ENCODE peak calls at places on chromosomes 13 and 19, in seven cellular contexts. K is foreskin keratinocyte; T is CD8-positive, alpha-beta memory T cell; O is thoracic aorta; F is IMR-90; M is cardiac muscle cell; R is right lobe of liver. E is an unnamed sample.
A peak's percentile ranks its signal among the peaks of the same experiment; 100 is the strongest.

GRCh38 chr13:27362064-27362751 is 62.2 kb upstream of the GTF3A start:
- DNase-seq in M (peak; percentile 93), R (peak; percentile 87), K (peak; percentile 41), F (peak; percentile 71), O (peak; percentile 45), T (peak; percentile 73), E (peak; percentile 92)

GRCh38 chr13:52159159-52159982 is at the start of gene NEK3:
- DNase-seq in M (peak; percentile 75), K (peak; percentile 46), O (peak; percentile 17), F (peak; percentile 56), T (peak; percentile 46), R (peak; percentile 83), E (peak; percentile 57)

GRCh38 chr13:72567566-72567965 is 159.9 kb downstream of the MZT1 start:
- DNase-seq in T (no peak), F (no peak), M (no peak), K (no peak), O (no peak), R (no peak), E (no peak)

GRCh38 chr19:41031926-41032325 is 40.8 kb downstream of the CYP2B6 start:
- DNase-seq in M (peak; percentile 0), T (no peak), R (no peak), O (no peak), K (peak; percentile 23), F (no peak), E (no peak)

GRCh38 chr19:48490980-48491792 is 20.4 kb downstream of the LMTK3 start:
- DNase-seq in F (no peak), T (peak; percentile 58), K (no peak), R (no peak), O (no peak), M (peak; percentile 65), E (peak; percentile 76)

GRCh38 chr13:59463023-59463422 is 700.7 kb downstream of the DIAPH3 start:
- DNase-seq in T (no peak), F (no peak), O (no peak), K (no peak), R (no peak), M (no peak), E (no peak)

GRCh38 chr13:21006141-21007005 is 55.0 kb downstream of the LATS2 start:
- DNase-seq in F (no peak), K (no peak), M (no peak), O (no peak), R (peak; percentile 15), T (no peak), E (no peak)

GRCh38 chr13:39913928-39914327 is 258.5 kb downstream of the COG6 start:
- DNase-seq in K (peak; percentile 83), T (no peak), O (no peak), R (no peak), F (no peak), M (no peak), E (no peak)

GRCh38 chr19:46355234-46355990 is 8.5 kb downstream of the PPP5C start:
- DNase-seq in M (no peak), R (peak; percentile 85), T (no peak), O (no peak), K (no peak), F (no peak), E (no peak)

GRCh38 chr19:9836021-9836420 is 903 bp downstream of the PIN1 start:
- DNase-seq in M (peak; percentile 4), T (no peak), R (no peak), F (peak; percentile 43), O (no peak), K (no peak), E (no peak)

GRCh38 chr19:32459199-32459865 is 53.8 kb downstream of the DPY19L3 start:
- DNase-seq in O (no peak), K (no peak), M (no peak), F (no peak), T (no peak), R (no peak), E (no peak)

GRCh38 chr19:47779524-47780214 is 1.2 kb downstream of the SELENOW start:
- DNase-seq in R (no peak), K (no peak), T (no peak), F (no peak), M (peak; percentile 94), O (peak; percentile 52), E (no peak)

GRCh38 chr19:3507371-3508120 is 1.4 kb downstream of the FZR1 start:
- DNase-seq in O (no peak), M (peak; percentile 28), K (no peak), T (no peak), F (no peak), R (no peak), E (no peak)

GRCh38 chr19:7928741-7929701 is 3.1 kb upstream of the CTXN1 start:
- DNase-seq in K (peak; percentile 81), R (peak; percentile 54), F (peak; percentile 88), O (no peak), M (peak; percentile 49), T (peak; percentile 79), E (peak; percentile 32)

GRCh38 chr19:2477141-2477710 is 1.3 kb downstream of the GADD45B start:
- DNase-seq in R (peak; percentile 73), O (no peak), T (no peak), M (peak; percentile 49), K (peak; percentile 56), F (peak; percentile 34), E (peak; percentile 56)

GRCh38 chr13:112177459-112177858 is 110.5 kb downstream of the SOX1 start:
- DNase-seq in R (no peak), O (no peak), K (no peak), T (no peak), M (no peak), F (no peak), E (no peak)

GRCh38 chr13:72864142-72865035 is 82.5 kb downstream of the PIBF1 start:
- DNase-seq in F (peak; percentile 69), O (no peak), T (no peak), K (no peak), R (no peak), M (no peak), E (no peak)

GRCh38 chr19:20250627-20251026 is 83.6 kb downstream of the ZNF486 start:
- DNase-seq in O (no peak), R (no peak), F (no peak), M (no peak), T (no peak), K (no peak), E (no peak)

GRCh38 chr19:5287066-5287465 is 53.5 kb downstream of the PTPRS start:
- DNase-seq in O (no peak), K (no peak), T (no peak), R (no peak), M (no peak), F (no peak), E (no peak)

GRCh38 chr19:42325896-42326771 is 699 bp downstream of the MEGF8 start:
- DNase-seq in T (peak; percentile 37), O (no peak), K (no peak), R (no peak), M (peak; percentile 46), F (no peak), E (peak; percentile 81)

GRCh38 chr13:110251227-110251791 is 55.6 kb downstream of the COL4A1 start:
- DNase-seq in F (no peak), M (no peak), O (no peak), K (no peak), R (no peak), T (no peak), E (no peak)

GRCh38 chr13:110254151-110254679 is 52.7 kb downstream of the COL4A1 start:
- DNase-seq in O (no peak), K (no peak), M (no peak), R (no peak), F (peak; percentile 46), T (no peak), E (no peak)

GRCh38 chr13:110257408-110257807 is 49.5 kb downstream of the COL4A1 start:
- DNase-seq in O (no peak), R (no peak), F (no peak), M (no peak), T (no peak), K (no peak), E (no peak)

GRCh38 chr13:110256126-110256905 is 50.6 kb downstream of the COL4A1 start:
- DNase-seq in M (no peak), O (no peak), T (no peak), F (no peak), K (no peak), R (no peak), E (no peak)

GRCh38 chr13:110254751-110255553 is 52.0 kb downstream of the COL4A1 start:
- DNase-seq in O (no peak), F (peak; percentile 50), R (no peak), T (no peak), K (no peak), M (no peak), E (no peak)
- H3K4me1 ChIP-seq in O (peaks cover 49% of the 10 kb centered on the region), F (peaks cover 35% of the 10 kb centered on the region), R (no peaks in the 10 kb centered on the region), T (no peaks in the 10 kb centered on the region), K (peaks cover 29% of the 10 kb centered on the region), M (no peaks in the 10 kb centered on the region), E (peaks cover 10% of the 10 kb centered on the region)

DNA sequence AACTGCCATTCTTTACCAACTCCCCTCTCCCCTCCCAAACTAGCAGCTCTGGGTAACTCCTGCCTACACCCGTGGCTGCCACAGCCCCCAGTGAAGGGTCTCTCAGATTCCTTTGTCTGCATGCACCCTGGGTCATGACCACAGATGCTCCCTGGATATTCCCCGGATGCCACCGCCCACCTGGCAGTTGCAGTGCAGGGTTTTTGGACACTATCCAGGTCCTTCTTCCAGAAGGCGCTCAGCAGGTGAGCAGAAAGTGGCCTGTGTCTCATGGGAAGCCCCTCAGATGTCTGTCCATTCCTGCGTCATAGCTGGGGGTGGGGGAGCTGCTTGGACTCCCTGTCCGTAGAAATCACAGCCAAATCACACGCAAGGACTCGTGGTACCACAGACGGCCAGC is 38.8 kb downstream of the ELL start:
- DNase-seq in F (no peak), M (no peak), K (no peak), R (no peak), T (no peak), O (no peak), E (no peak)
- H3K4me1 ChIP-seq in F (peaks cover 50% of the 10 kb centered on the region), M (peaks cover 14% of the 10 kb centered on the region), K (peaks cover 33% of the 10 kb centered on the region), R (peaks cover 45% of the 10 kb centered on the region), T (peaks cover 71% of the 10 kb centered on the region), O (peaks cover 69% of the 10 kb centered on the region), E (peaks cover 22% of the 10 kb centered on the region)

DNA sequence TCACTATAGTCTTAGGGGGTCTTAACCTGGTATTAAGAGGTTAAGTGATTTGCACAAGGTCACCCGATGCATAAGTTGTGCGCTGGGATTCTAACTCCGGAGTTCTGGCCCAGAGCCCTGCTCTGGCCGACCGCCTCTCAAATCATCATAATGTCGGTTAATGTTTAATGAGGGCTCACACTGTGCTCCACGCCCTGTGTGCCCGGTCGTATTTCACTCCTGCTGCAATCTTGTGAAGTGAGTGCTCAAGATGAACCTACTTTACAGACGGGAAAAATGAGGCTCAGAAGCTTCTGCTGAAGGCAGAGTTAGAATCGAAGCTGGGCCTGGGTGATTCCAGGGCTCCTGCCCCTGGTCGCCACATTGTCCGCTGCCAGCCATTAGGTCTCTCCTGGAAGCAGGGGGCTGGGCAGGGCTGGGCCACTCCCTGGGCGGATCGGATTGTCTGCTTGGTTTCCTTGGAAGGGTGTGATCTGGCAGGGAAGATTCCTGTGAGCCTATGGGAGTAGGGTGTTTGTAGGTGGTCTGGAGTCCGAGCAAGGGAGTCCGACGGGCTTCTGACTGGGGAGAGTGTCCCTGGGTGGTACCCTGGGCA is 1.1 kb downstream of the PAK4 start:
- DNase-seq in T (peak; percentile 6), F (no peak), M (no peak), R (peak; percentile 83), K (peak; percentile 32), O (no peak), E (peak; percentile 79)
- H3K4me1 ChIP-seq in T (peaks cover 3% of the 10 kb centered on the region), F (peaks cover 6% of the 10 kb centered on the region), M (peaks cover 10% of the 10 kb centered on the region), R (peaks cover 35% of the 10 kb centered on the region), K (no peaks in the 10 kb centered on the region), O (peaks cover 18% of the 10 kb centered on the region), E (peaks cover 37% of the 10 kb centered on the region)

GRCh38 chr13:95154441-95154886 is 146.8 kb downstream of the ABCC4 start:
- DNase-seq in K (peak; percentile 93), T (no peak), O (no peak), R (no peak), M (no peak), F (no peak), E (no peak)
- H3K4me1 ChIP-seq in K (peaks cover 13% of the 10 kb centered on the region), T (no peaks in the 10 kb centered on the region), O (no peaks in the 10 kb centered on the region), R (peaks cover 6% of the 10 kb centered on the region), M (no peaks in the 10 kb centered on the region), F (peaks cover 4% of the 10 kb centered on the region), E (no peaks in the 10 kb centered on the region)

E was measured in pancreas.